ENCODE peak calls at places on chromosome 14, in seven cellular contexts. V is effector CD4-positive, alpha-beta T cell; M is DMS79; J is aorta; O is NCI-H69; Q is GM12865; E is G401. B is an unnamed sample.

GRCh38 chr14:54722791-54723432 is 156.0 kb downstream of the SAMD4A start:
- DNase-seq in V (no peak), M (no peak), J (no peak), O (peak), Q (peak), E (peak), B (peak)

GRCh38 chr14:78405071-78405856 is 235.1 kb downstream of the NRXN3 start:
- DNase-seq in V (no peak), M (peak), J (no peak), O (peak), Q (peak), E (no peak), B (no peak)

GRCh38 chr14:101521306-101521935 is 39.9 kb upstream of the DIO3 start:
- DNase-seq in V (no peak), M (no peak), J (no peak), O (no peak), Q (no peak), E (no peak), B (no peak)

GRCh38 chr14:23076785-23077408 is 18.0 kb downstream of the ACIN1 start:
- DNase-seq in V (no peak), M (no peak), J (no peak), O (no peak), Q (no peak), E (peak), B (peak)

GRCh38 chr14:88815980-88816379 is 8.5 kb upstream of the TTC8 start:
- DNase-seq in V (no peak), M (no peak), J (no peak), O (no peak), Q (no peak), E (no peak), B (no peak)

GRCh38 chr14:81246561-81247270 is 26.0 kb upstream of the GTF2A1 start:
- DNase-seq in V (no peak), M (no peak), J (no peak), O (no peak), Q (no peak), E (no peak), B (no peak)

GRCh38 chr14:81313775-81314429 is 86.2 kb downstream of the STON2 start:
- DNase-seq in V (no peak), M (no peak), J (no peak), O (peak), Q (no peak), E (no peak), B (no peak)

GRCh38 chr14:104214411-104214810 is 76.0 kb downstream of the KIF26A start:
- DNase-seq in V (no peak), M (no peak), J (no peak), O (no peak), Q (no peak), E (no peak), B (no peak)

GRCh38 chr14:88793259-88793625 is 489 bp upstream of the EML5 start:
- DNase-seq in V (no peak), M (no peak), J (no peak), O (no peak), Q (peak), E (no peak), B (no peak)

GRCh38 chr14:32934891-32935633 is 3.6 kb upstream of the NPAS3 start:
- DNase-seq in V (no peak), M (no peak), J (no peak), O (peak), Q (no peak), E (no peak), B (no peak)

GRCh38 chr14:48747683-48748082 is 838.5 kb downstream of the RPS29 start:
- DNase-seq in V (no peak), M (no peak), J (no peak), O (peak), Q (no peak), E (no peak), B (no peak)

GRCh38 chr14:39230416-39230815 is 3.3 kb upstream of the MIA2 start:
- DNase-seq in V (no peak), M (no peak), J (no peak), O (no peak), Q (no peak), E (no peak), B (no peak)

GRCh38 chr14:99659333-99659741 is 14.4 kb downstream of the HHIPL1 start:
- DNase-seq in V (no peak), M (peak), J (no peak), O (no peak), Q (no peak), E (no peak), B (no peak)

GRCh38 chr14:49999216-49999761 is 106.4 kb downstream of the ARF6 start:
- DNase-seq in V (peak), M (no peak), J (peak), O (peak), Q (peak), E (peak), B (no peak)

GRCh38 chr14:68580096-68580640 is 212.7 kb downstream of the ZFP36L1 start:
- DNase-seq in V (no peak), M (no peak), J (no peak), O (no peak), Q (no peak), E (no peak), B (no peak)

GRCh38 chr14:20419404-20419803 is 6.1 kb upstream of the TEP1 start:
- DNase-seq in V (no peak), M (no peak), J (no peak), O (no peak), Q (no peak), E (no peak), B (no peak)

B was measured in cerebellum.